ENCODE peak calls at places on chromosomes 12 and 14, in six cellular contexts. K is choroid plexus epithelial cell; P is CD4-positive, alpha-beta T cell; D is stomach; B is CD8-positive, alpha-beta T cell; R is AG04450. J is an unnamed sample.

GRCh38 chr14:38339704-38340103 is 83.8 kb upstream of the CLEC14A start:
- DNase-seq in K (peak; percentile 75), P (no peak), D (no peak), B (no peak), R (no peak), J (no peak)

GRCh38 chr12:2301531-2302461 is 249.0 kb downstream of the CACNA1C start:
- DNase-seq in K (no peak), P (no peak), D (no peak), B (no peak), R (peak; percentile 60), J (no peak)

GRCh38 chr14:31167032-31167431 is 40.6 kb downstream of the HECTD1 start:
- DNase-seq in K (no peak), P (no peak), D (no peak), B (no peak), R (no peak), J (no peak)

GRCh38 chr14:91575469-91576208 is 65.5 kb upstream of the PPP4R3A start:
- DNase-seq in K (no peak), P (no peak), D (no peak), B (no peak), R (no peak), J (no peak)

GRCh38 chr12:131783915-131784541 is 44.2 kb upstream of the MMP17 start:
- DNase-seq in K (peak; percentile 77), P (no peak), D (no peak), B (no peak), R (peak; percentile 38), J (no peak)

GRCh38 chr14:95321201-95321600 is 1.5 kb upstream of the CLMN start:
- DNase-seq in K (no peak), P (no peak), D (no peak), B (no peak), R (no peak), J (no peak)

GRCh38 chr14:22900088-22900799 is 17.2 kb downstream of the REM2 start:
- DNase-seq in K (peak; percentile 87), P (peak; percentile 14), D (no peak), B (peak; percentile 33), R (peak; percentile 53), J (no peak)

GRCh38 chr12:47800582-47800981 is 19.1 kb downstream of the HDAC7 start:
- DNase-seq in K (no peak), P (no peak), D (no peak), B (no peak), R (no peak), J (no peak)

DNA sequence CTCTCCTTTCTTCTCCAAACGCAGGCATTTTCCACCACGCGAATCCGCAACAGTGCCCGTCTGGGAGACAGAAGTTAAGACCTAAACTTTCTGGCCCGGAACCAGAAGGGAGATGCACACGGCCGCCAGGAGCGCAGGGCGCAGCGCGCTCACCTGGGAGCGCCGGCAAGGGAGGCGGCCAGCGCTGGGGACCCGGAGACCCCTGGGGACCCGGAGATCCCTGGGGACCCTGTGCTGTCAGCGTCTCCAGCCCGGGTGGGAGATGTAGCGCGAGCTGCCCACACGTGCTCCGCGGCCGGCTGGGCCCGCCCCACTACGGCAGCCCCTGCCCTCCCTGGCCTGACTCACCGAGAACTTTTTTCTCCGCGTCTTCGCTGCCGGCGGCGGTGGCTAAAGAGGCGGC is 620 bp downstream of the YBX3 start:
- DNase-seq in K (peak; percentile 65), P (no peak), D (peak; percentile 43), B (peak; percentile 66), R (peak; percentile 18), J (peak; percentile 57)
- TF ChIP-seq CTCF in K (peak; percentile 11), P (no peak), D (no peak), B (peak; percentile 25), R (peak; percentile 38), J (no peak)

GRCh38 chr12:102765736-102766135 is 151.3 kb downstream of the PAH start:
- DNase-seq in K (peak; percentile 85), P (no peak), D (no peak), B (no peak), R (no peak), J (no peak)
- TF ChIP-seq CTCF in K (no peak), P (no peak), D (no peak), B (no peak), R (no peak), J (no peak)

GRCh38 chr12:123063535-123063934 is 83.1 kb downstream of the ARL6IP4 start:
- DNase-seq in K (peak; percentile 62), P (no peak), D (no peak), B (no peak), R (no peak), J (no peak)
- TF ChIP-seq CTCF in K (peak; percentile 62), P (no peak), D (no peak), B (peak; percentile 34), R (peak; percentile 55), J (no peak)

GRCh38 chr12:52141306-52141705 is 50.5 kb downstream of the KRT80 start:
- DNase-seq in K (no peak), P (no peak), D (no peak), B (no peak), R (no peak), J (no peak)
- TF ChIP-seq CTCF in K (peak; percentile 32), P (no peak), D (no peak), B (no peak), R (no peak), J (no peak)